ENCODE peak calls at places on chromosomes 7 and 10, in ten cellular contexts. One of them, this sample, is unnamed.
A peak's percentile ranks its signal among the peaks of the same experiment; 100 is the strongest.

GRCh38 chr7:24756545-24756988 is 697 bp downstream of the GSDME start:
- DNase-seq in Panc1: no peak
- DNase-seq in NB4: no peak
- DNase-seq in BJ: no peak
- DNase-seq in fibroblast of lung: no peak
- DNase-seq in fibroblast of the aortic adventitia: no peak
- DNase-seq in upper lobe of right lung: no peak
- DNase-seq in neural progenitor cell: no peak
- DNase-seq in uterus: no peak
- DNase-seq in right atrium auricular region: no peak
- DNase-seq in this sample: no peak

GRCh38 chr7:53336133-53336532 is 300.7 kb downstream of the POM121L12 start:
- DNase-seq in fibroblast of lung: no peak
- DNase-seq in right atrium auricular region: no peak
- DNase-seq in uterus: no peak
- DNase-seq in BJ: no peak
- DNase-seq in NB4: no peak
- DNase-seq in upper lobe of right lung: no peak
- DNase-seq in Panc1: no peak
- DNase-seq in fibroblast of the aortic adventitia: no peak
- DNase-seq in neural progenitor cell: no peak
- DNase-seq in this sample: no peak

GRCh38 chr10:86376852-86377796 is 10.5 kb upstream of the GRID1 start:
- DNase-seq in fibroblast of lung: peak; percentile 34
- DNase-seq in upper lobe of right lung: peak; percentile 89
- DNase-seq in fibroblast of the aortic adventitia: peak; percentile 43
- DNase-seq in NB4: peak; percentile 80
- DNase-seq in BJ: no peak
- DNase-seq in right atrium auricular region: peak; percentile 70
- DNase-seq in uterus: peak; percentile 79
- DNase-seq in neural progenitor cell: peak; percentile 90
- DNase-seq in Panc1: peak; percentile 22
- DNase-seq in this sample: peak; percentile 96

GRCh38 chr7:141045842-141046630 is 27.8 kb upstream of the TMEM178B start:
- DNase-seq in Panc1: no peak
- DNase-seq in neural progenitor cell: no peak
- DNase-seq in fibroblast of lung: peak; percentile 75
- DNase-seq in BJ: no peak
- DNase-seq in upper lobe of right lung: no peak
- DNase-seq in NB4: no peak
- DNase-seq in uterus: no peak
- DNase-seq in right atrium auricular region: no peak
- DNase-seq in fibroblast of the aortic adventitia: peak; percentile 61
- DNase-seq in this sample: no peak

GRCh38 chr10:70669015-70669414 is 3.3 kb upstream of the ADAMTS14 start:
- DNase-seq in right atrium auricular region: no peak
- DNase-seq in Panc1: no peak
- DNase-seq in BJ: no peak
- DNase-seq in upper lobe of right lung: no peak
- DNase-seq in neural progenitor cell: no peak
- DNase-seq in fibroblast of lung: no peak
- DNase-seq in fibroblast of the aortic adventitia: no peak
- DNase-seq in uterus: no peak
- DNase-seq in NB4: no peak
- DNase-seq in this sample: no peak

GRCh38 chr7:47950714-47951113 is 2.4 kb upstream of the PKD1L1 start:
- DNase-seq in neural progenitor cell: peak; percentile 34
- DNase-seq in fibroblast of the aortic adventitia: no peak
- DNase-seq in right atrium auricular region: no peak
- DNase-seq in uterus: no peak
- DNase-seq in NB4: no peak
- DNase-seq in Panc1: no peak
- DNase-seq in fibroblast of lung: no peak
- DNase-seq in BJ: no peak
- DNase-seq in upper lobe of right lung: no peak
- DNase-seq in this sample: peak; percentile 34

GRCh38 chr10:78964952-78965633 is 103.7 kb upstream of the ZMIZ1 start:
- DNase-seq in right atrium auricular region: no peak
- DNase-seq in fibroblast of the aortic adventitia: no peak
- DNase-seq in BJ: no peak
- DNase-seq in neural progenitor cell: peak; percentile 88
- DNase-seq in uterus: no peak
- DNase-seq in Panc1: peak; percentile 45
- DNase-seq in NB4: peak; percentile 72
- DNase-seq in fibroblast of lung: peak; percentile 76
- DNase-seq in upper lobe of right lung: peak; percentile 72
- DNase-seq in this sample: no peak

GRCh38 chr7:98771519-98772241 is 98.1 kb downstream of the TMEM130 start:
- DNase-seq in neural progenitor cell: peak; percentile 57
- DNase-seq in BJ: peak; percentile 16
- DNase-seq in upper lobe of right lung: no peak
- DNase-seq in fibroblast of lung: peak; percentile 88
- DNase-seq in uterus: no peak
- DNase-seq in NB4: peak; percentile 33
- DNase-seq in right atrium auricular region: no peak
- DNase-seq in fibroblast of the aortic adventitia: peak; percentile 39
- DNase-seq in Panc1: no peak
- DNase-seq in this sample: no peak

GRCh38 chr7:47658886-47659635 is 77.2 kb upstream of the TNS3 start:
- DNase-seq in neural progenitor cell: no peak
- DNase-seq in BJ: no peak
- DNase-seq in Panc1: no peak
- DNase-seq in fibroblast of lung: no peak
- DNase-seq in fibroblast of the aortic adventitia: no peak
- DNase-seq in upper lobe of right lung: no peak
- DNase-seq in uterus: no peak
- DNase-seq in NB4: no peak
- DNase-seq in right atrium auricular region: no peak
- DNase-seq in this sample: no peak

GRCh38 chr7:137298464-137298794 is 45.1 kb downstream of the PTN start:
- DNase-seq in NB4: no peak
- DNase-seq in uterus: no peak
- DNase-seq in neural progenitor cell: no peak
- DNase-seq in Panc1: no peak
- DNase-seq in BJ: no peak
- DNase-seq in upper lobe of right lung: no peak
- DNase-seq in fibroblast of the aortic adventitia: peak; percentile 15
- DNase-seq in fibroblast of lung: no peak
- DNase-seq in right atrium auricular region: no peak
- DNase-seq in this sample: no peak

GRCh38 chr10:83167081-83167480 is 972.2 kb upstream of the GHITM start:
- DNase-seq in fibroblast of the aortic adventitia: no peak
- DNase-seq in Panc1: no peak
- DNase-seq in fibroblast of lung: no peak
- DNase-seq in NB4: no peak
- DNase-seq in BJ: no peak
- DNase-seq in right atrium auricular region: no peak
- DNase-seq in neural progenitor cell: no peak
- DNase-seq in uterus: no peak
- DNase-seq in upper lobe of right lung: no peak
- DNase-seq in this sample: no peak

GRCh38 chr10:83165164-83165563 is 974.1 kb upstream of the GHITM start:
- DNase-seq in fibroblast of the aortic adventitia: no peak
- DNase-seq in Panc1: no peak
- DNase-seq in right atrium auricular region: no peak
- DNase-seq in NB4: no peak
- DNase-seq in neural progenitor cell: no peak
- DNase-seq in uterus: no peak
- DNase-seq in BJ: no peak
- DNase-seq in upper lobe of right lung: no peak
- DNase-seq in fibroblast of lung: no peak
- DNase-seq in this sample: no peak

GRCh38 chr10:83164134-83164533 is 975.2 kb upstream of the GHITM start:
- DNase-seq in neural progenitor cell: no peak
- DNase-seq in NB4: no peak
- DNase-seq in fibroblast of lung: peak; percentile 26
- DNase-seq in BJ: no peak
- DNase-seq in Panc1: no peak
- DNase-seq in uterus: no peak
- DNase-seq in right atrium auricular region: no peak
- DNase-seq in upper lobe of right lung: no peak
- DNase-seq in fibroblast of the aortic adventitia: no peak
- DNase-seq in this sample: no peak

DNA sequence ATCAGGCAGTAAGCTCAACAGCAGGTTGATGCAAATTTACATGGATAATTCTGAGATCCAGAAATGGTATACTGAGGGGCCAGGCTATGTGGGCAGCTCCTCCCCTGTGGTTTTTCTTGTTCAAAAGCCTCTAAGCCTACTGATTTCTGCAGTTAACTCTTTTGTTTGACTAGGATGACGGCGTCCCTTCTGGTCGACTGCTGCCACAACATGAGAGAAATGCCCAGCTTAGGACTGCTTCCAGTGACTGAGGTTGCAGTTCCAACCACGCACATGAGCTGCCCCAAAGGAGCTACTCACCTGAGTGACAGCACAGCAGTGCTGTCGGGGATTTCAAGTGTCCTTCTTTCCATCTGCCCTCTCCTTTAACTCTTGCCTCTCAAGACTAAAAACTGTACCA is 973.0 kb upstream of the GHITM start:
- DNase-seq in NB4: peak; percentile 11
- DNase-seq in upper lobe of right lung: no peak
- DNase-seq in fibroblast of lung: no peak
- DNase-seq in right atrium auricular region: no peak
- DNase-seq in uterus: no peak
- DNase-seq in Panc1: no peak
- DNase-seq in BJ: no peak
- DNase-seq in fibroblast of the aortic adventitia: no peak
- DNase-seq in neural progenitor cell: peak; percentile 81
- DNase-seq in this sample: no peak
- TF ChIP-seq CTCF in NB4: peak; percentile 9
- TF ChIP-seq CTCF in upper lobe of right lung: peak; percentile 16
- TF ChIP-seq CTCF in fibroblast of lung: peak; percentile 2
- TF ChIP-seq CTCF in right atrium auricular region: no peak
- TF ChIP-seq CTCF in uterus: no peak
- TF ChIP-seq CTCF in Panc1: no peak
- TF ChIP-seq CTCF in BJ: no peak
- TF ChIP-seq CTCF in fibroblast of the aortic adventitia: no peak
- TF ChIP-seq CTCF in neural progenitor cell: peak; percentile 56
- TF ChIP-seq CTCF in this sample: peak; percentile 22

DNA sequence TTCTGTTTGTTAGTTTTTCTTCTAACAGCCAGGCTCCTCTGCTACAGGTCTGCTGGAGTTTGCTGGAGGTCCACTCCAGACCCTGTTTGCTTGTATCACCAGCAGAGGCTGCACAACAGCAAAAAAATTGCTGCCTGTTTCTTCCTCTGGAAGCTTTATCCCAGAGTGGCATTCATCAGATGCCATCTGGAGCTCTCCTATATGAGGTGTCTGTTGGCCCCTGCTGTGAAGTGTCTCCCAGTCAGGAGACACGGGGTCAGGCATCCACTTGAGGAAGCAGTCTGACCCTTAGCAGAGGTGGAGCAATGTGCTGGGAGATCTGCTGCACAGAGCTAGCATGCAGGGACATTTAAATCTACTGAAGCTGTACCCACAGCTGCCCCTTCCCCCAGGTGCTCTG is 26.7 kb upstream of the CROT start:
- DNase-seq in BJ: no peak
- DNase-seq in neural progenitor cell: no peak
- DNase-seq in right atrium auricular region: no peak
- DNase-seq in uterus: no peak
- DNase-seq in Panc1: no peak
- DNase-seq in upper lobe of right lung: no peak
- DNase-seq in fibroblast of lung: no peak
- DNase-seq in fibroblast of the aortic adventitia: no peak
- DNase-seq in NB4: no peak
- DNase-seq in this sample: no peak
- TF ChIP-seq CTCF in BJ: no peak
- TF ChIP-seq CTCF in neural progenitor cell: no peak
- TF ChIP-seq CTCF in right atrium auricular region: no peak
- TF ChIP-seq CTCF in uterus: no peak
- TF ChIP-seq CTCF in Panc1: no peak
- TF ChIP-seq CTCF in upper lobe of right lung: no peak
- TF ChIP-seq CTCF in fibroblast of lung: peak; percentile 18
- TF ChIP-seq CTCF in fibroblast of the aortic adventitia: peak; percentile 7
- TF ChIP-seq CTCF in NB4: no peak
- TF ChIP-seq CTCF in this sample: no peak

DNA sequence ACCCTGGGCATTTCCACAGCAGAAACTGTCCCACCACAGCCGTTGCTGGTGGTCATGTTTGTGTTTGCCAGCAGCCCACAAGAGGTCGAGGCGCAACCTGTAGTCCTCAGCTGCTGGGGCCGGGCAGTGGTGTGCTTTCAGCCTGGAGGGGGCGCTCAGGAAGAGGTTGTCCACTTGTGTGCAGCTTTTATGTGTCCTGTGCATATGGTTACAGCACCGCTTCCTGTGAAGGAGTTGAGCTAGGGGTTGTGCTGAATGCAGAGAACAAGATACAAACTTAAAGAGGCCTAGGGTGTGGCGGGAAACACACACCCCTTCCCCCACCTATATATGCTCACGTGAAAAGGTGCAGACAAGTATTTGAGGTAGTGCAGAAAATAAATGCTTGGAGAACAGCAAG is 29.5 kb upstream of the PFKFB3 start:
- DNase-seq in fibroblast of lung: no peak
- DNase-seq in Panc1: no peak
- DNase-seq in BJ: no peak
- DNase-seq in uterus: no peak
- DNase-seq in right atrium auricular region: no peak
- DNase-seq in neural progenitor cell: peak; percentile 56
- DNase-seq in fibroblast of the aortic adventitia: no peak
- DNase-seq in NB4: peak; percentile 70
- DNase-seq in upper lobe of right lung: no peak
- DNase-seq in this sample: no peak
- TF ChIP-seq CTCF in fibroblast of lung: peak; percentile 0
- TF ChIP-seq CTCF in Panc1: no peak
- TF ChIP-seq CTCF in BJ: peak; percentile 18
- TF ChIP-seq CTCF in uterus: no peak
- TF ChIP-seq CTCF in right atrium auricular region: no peak
- TF ChIP-seq CTCF in neural progenitor cell: peak; percentile 56
- TF ChIP-seq CTCF in fibroblast of the aortic adventitia: no peak
- TF ChIP-seq CTCF in NB4: peak; percentile 48
- TF ChIP-seq CTCF in upper lobe of right lung: peak; percentile 11
- TF ChIP-seq CTCF in this sample: no peak

GRCh38 chr7:130277763-130278643 is 11.3 kb downstream of the CPA2 start:
- DNase-seq in neural progenitor cell: peak; percentile 74
- DNase-seq in BJ: no peak
- DNase-seq in fibroblast of lung: peak; percentile 70
- DNase-seq in NB4: peak; percentile 42
- DNase-seq in right atrium auricular region: no peak
- DNase-seq in fibroblast of the aortic adventitia: peak; percentile 79
- DNase-seq in uterus: peak; percentile 60
- DNase-seq in upper lobe of right lung: no peak
- DNase-seq in Panc1: no peak
- DNase-seq in this sample: no peak
- TF ChIP-seq CTCF in neural progenitor cell: peak; percentile 63
- TF ChIP-seq CTCF in BJ: peak; percentile 62
- TF ChIP-seq CTCF in fibroblast of lung: peak; percentile 69
- TF ChIP-seq CTCF in NB4: peak; percentile 12
- TF ChIP-seq CTCF in right atrium auricular region: peak; percentile 42
- TF ChIP-seq CTCF in fibroblast of the aortic adventitia: peak; percentile 67
- TF ChIP-seq CTCF in uterus: peak; percentile 71
- TF ChIP-seq CTCF in upper lobe of right lung: peak; percentile 68
- TF ChIP-seq CTCF in Panc1: peak; percentile 63
- TF ChIP-seq CTCF in this sample: peak; percentile 62

This sample was measured in osteocyte.